ENCODE peak calls at places on chromosomes 7 and 10, in eight cellular contexts. E, M, R, Z, S, H, U and K are unnamed samples.

GRCh38 chr7:155285423-155286220 is 12.1 kb upstream of the INSIG1 start:
- DNase-seq in E (no peak), M (no peak), R (no peak), Z (no peak), S (no peak), H (no peak), U (no peak), K (no peak)

GRCh38 chr7:42914726-42915045 is 2.8 kb upstream of the C7orf25 start:
- DNase-seq in E (no peak), M (no peak), R (no peak), Z (no peak), S (no peak), H (no peak), U (no peak), K (no peak)

GRCh38 chr7:138223402-138223872 is 147.2 kb downstream of the AKR1D1 start:
- DNase-seq in E (no peak), M (no peak), R (no peak), Z (no peak), S (no peak), H (no peak), U (no peak), K (no peak)

GRCh38 chr7:80642871-80643270 is 4.4 kb downstream of the CD36 start:
- DNase-seq in E (no peak), M (no peak), R (no peak), Z (no peak), S (no peak), H (no peak), U (no peak), K (no peak)

GRCh38 chr7:25952277-25953057 is 199.5 kb upstream of the NFE2L3 start:
- DNase-seq in E (peak; percentile 16), M (no peak), R (no peak), Z (no peak), S (peak; percentile 54), H (no peak), U (no peak), K (no peak)

GRCh38 chr10:17516376-17516775 is 62.0 kb upstream of the ST8SIA6 start:
- DNase-seq in E (no peak), M (no peak), R (no peak), Z (no peak), S (no peak), H (peak; percentile 76), U (peak; percentile 68), K (no peak)

GRCh38 chr7:155009570-155010157 is 6.7 kb upstream of the PAXIP1 start:
- DNase-seq in E (no peak), M (peak; percentile 13), R (peak; percentile 9), Z (peak; percentile 26), S (no peak), H (no peak), U (peak; percentile 11), K (no peak)

GRCh38 chr7:2802504-2803341 is 41.4 kb downstream of the GNA12 start:
- DNase-seq in E (no peak), M (no peak), R (no peak), Z (no peak), S (peak; percentile 54), H (peak; percentile 43), U (peak; percentile 83), K (no peak)

GRCh38 chr7:106485031-106485551 is 175.9 kb downstream of the CCDC71L start:
- DNase-seq in E (no peak), M (no peak), R (no peak), Z (no peak), S (no peak), H (peak; percentile 93), U (peak; percentile 93), K (no peak)

GRCh38 chr7:107173691-107174406 is 5.0 kb downstream of the HBP1 start:
- DNase-seq in E (no peak), M (no peak), R (no peak), Z (no peak), S (no peak), H (no peak), U (no peak), K (no peak)

GRCh38 chr7:22653981-22654380 is 73.0 kb upstream of the IL6 start:
- DNase-seq in E (no peak), M (no peak), R (no peak), Z (no peak), S (peak; percentile 96), H (no peak), U (no peak), K (no peak)

GRCh38 chr10:69881202-69881601 is 79.5 kb downstream of the COL13A1 start:
- DNase-seq in E (no peak), M (no peak), R (no peak), Z (no peak), S (no peak), H (no peak), U (no peak), K (no peak)